ENCODE peak calls at places on chromosomes 12 and 14, in four cellular contexts. I is T-helper 1 cell, Y is A549, D is MM.1S. K is an unnamed sample.

GRCh38 chr12:24902521-24903304 is 46.2 kb downstream of the BCAT1 start:
- DNase-seq in D (no peak), Y (no peak), I (no peak), K (peak)

GRCh38 chr14:38254565-38255407 is 1.1 kb downstream of the CLEC14A start:
- DNase-seq in Y (no peak), I (no peak), D (no peak), K (no peak)

GRCh38 chr14:57182760-57183503 is 85.8 kb downstream of the EXOC5 start:
- DNase-seq in Y (peak), I (no peak), D (no peak), K (peak)

GRCh38 chr14:77276959-77277358 is 6.0 kb upstream of the NGB start:
- DNase-seq in Y (no peak), D (no peak), I (no peak), K (no peak)

GRCh38 chr12:112979281-112979680 is 962 bp downstream of the OAS2 start:
- DNase-seq in I (no peak), D (peak), Y (no peak), K (peak)

GRCh38 chr14:62792578-62792977 is 252.7 kb downstream of the KCNH5 start:
- DNase-seq in Y (no peak), D (no peak), I (no peak), K (no peak)

GRCh38 chr12:19710811-19711793 is 271.8 kb downstream of the AEBP2 start:
- DNase-seq in D (no peak), I (no peak), Y (peak), K (no peak)

GRCh38 chr12:54021432-54022013 is 6.7 kb upstream of the HOXC6 start:
- DNase-seq in D (no peak), Y (peak), I (no peak), K (peak)

GRCh38 chr14:54796961-54797360 is 105.7 kb downstream of the GCH1 start:
- DNase-seq in Y (no peak), D (no peak), I (no peak), K (no peak)

GRCh38 chr12:46858368-46858767 is 32.6 kb upstream of the SLC38A4 start:
- DNase-seq in Y (peak), I (no peak), D (no peak), K (no peak)

GRCh38 chr12:126337556-126337955 is 1272.3 kb downstream of the AACS start:
- DNase-seq in I (no peak), Y (no peak), D (peak), K (no peak)

GRCh38 chr14:92973265-92973797 is 50.4 kb downstream of the CHGA start:
- DNase-seq in I (no peak), D (no peak), Y (peak), K (peak)

GRCh38 chr12:19757317-19757877 is 318.1 kb downstream of the AEBP2 start:
- DNase-seq in D (peak), Y (peak), I (no peak), K (peak)

GRCh38 chr12:113948151-113948914 is 17.8 kb downstream of the RBM19 start:
- DNase-seq in D (no peak), I (no peak), Y (no peak), K (no peak)

GRCh38 chr12:38053655-38054464 is 262.7 kb upstream of the ALG10B start:
- DNase-seq in Y (peak), I (no peak), D (peak), K (no peak)

GRCh38 chr14:74686324-74686723 is 26.6 kb downstream of the AREL1 start:
- DNase-seq in Y (no peak), I (no peak), D (no peak), K (no peak)

GRCh38 chr12:104605685-104606084 is 148.9 kb downstream of the CHST11 start:
- DNase-seq in D (no peak), I (no peak), Y (peak), K (no peak)

GRCh38 chr12:69117566-69118266 is 121.7 kb upstream of the CPSF6 start:
- DNase-seq in Y (no peak), D (no peak), I (no peak), K (no peak)

GRCh38 chr14:49297102-49297501 is 289.1 kb downstream of the RPS29 start:
- DNase-seq in I (no peak), Y (no peak), D (no peak), K (no peak)

GRCh38 chr14:56244138-56244789 is 126.1 kb downstream of the PELI2 start:
- DNase-seq in D (no peak), Y (peak), I (no peak), K (no peak)

GRCh38 chr12:107843351-107844311 is 69.1 kb downstream of the ASCL4 start:
- DNase-seq in Y (no peak), I (no peak), D (no peak), K (no peak)

GRCh38 chr14:69945905-69946304 is 66.7 kb downstream of the SMOC1 start:
- DNase-seq in D (no peak), Y (no peak), I (no peak), K (no peak)

GRCh38 chr14:100664841-100665425 is 61.8 kb upstream of the DLK1 start:
- DNase-seq in I (no peak), Y (no peak), D (no peak), K (no peak)

GRCh38 chr14:96204151-96205058 is at the start of gene BDKRB2:
- DNase-seq in Y (peak), D (no peak), I (no peak), K (peak)

GRCh38 chr12:83664650-83665049 is 977.9 kb downstream of the TMTC2 start:
- DNase-seq in D (no peak), Y (no peak), I (no peak), K (no peak)

GRCh38 chr12:63149884-63150254 is 1.1 kb downstream of the AVPR1A start:
- DNase-seq in Y (no peak), I (no peak), D (no peak), K (no peak)

GRCh38 chr12:109134186-109134917 is 18.0 kb downstream of the ACACB start:
- DNase-seq in D (no peak), Y (peak), I (no peak), K (no peak)

GRCh38 chr14:29536886-29537511 is 390.6 kb downstream of the PRKD1 start:
- DNase-seq in I (no peak), Y (peak), D (peak), K (peak)

GRCh38 chr14:86450075-86450474 is 920.1 kb downstream of the FLRT2 start:
- DNase-seq in I (no peak), D (no peak), Y (no peak), K (no peak)

GRCh38 chr12:89451876-89452275 is 72.7 kb downstream of the GALNT4 start:
- DNase-seq in I (no peak), D (no peak), Y (no peak), K (no peak)

GRCh38 chr12:91264178-91264577 is 81.6 kb upstream of the DCN start:
- DNase-seq in Y (no peak), I (no peak), D (no peak), K (no peak)

K was measured in GM12865.